ENCODE peak calls at places on chromosomes 1 and 21, in four cellular contexts. N is midbrain, F is AG09309, C is GM20000. P is an unnamed sample.
A peak's percentile ranks its signal among the peaks of the same experiment; 100 is the strongest.

GRCh38 chr1:239795289-239795688 is 296.4 kb upstream of the FMN2 start:
- DNase-seq in N (no peak), F (no peak), C (no peak), P (no peak)

GRCh38 chr1:36781098-36781497 is 253.2 kb downstream of the GRIK3 start:
- DNase-seq in N (no peak), F (no peak), C (no peak), P (no peak)

GRCh38 chr1:236853916-236854601 is 59.0 kb downstream of the MTR start:
- DNase-seq in N (no peak), F (peak; percentile 65), C (no peak), P (peak; percentile 46)

GRCh38 chr1:93938461-93939145 is 29.4 kb upstream of the GCLM start:
- DNase-seq in N (no peak), F (no peak), C (no peak), P (no peak)

GRCh38 chr1:154996966-154997701 is 3.7 kb downstream of the LENEP start:
- DNase-seq in N (no peak), F (no peak), C (no peak), P (no peak)

GRCh38 chr1:119326251-119326650 is 42.3 kb upstream of the HAO2 start:
- DNase-seq in N (no peak), F (no peak), C (no peak), P (no peak)

GRCh38 chr1:7295946-7296345 is 475.1 kb upstream of the VAMP3 start:
- DNase-seq in N (no peak), F (no peak), C (no peak), P (no peak)

GRCh38 chr1:180352021-180352420 is 122.0 kb downstream of the LHX4 start:
- DNase-seq in N (no peak), F (no peak), C (no peak), P (no peak)

GRCh38 chr1:182301467-182302198 is 90.0 kb downstream of the GLUL start:
- DNase-seq in N (peak; percentile 79), F (peak; percentile 31), C (no peak), P (no peak)

GRCh38 chr1:91024501-91025119 is 2.8 kb upstream of the ZNF644 start:
- DNase-seq in N (no peak), F (no peak), C (no peak), P (no peak)

GRCh38 chr21:43211085-43212071 is 42.6 kb downstream of the CRYAA start:
- DNase-seq in N (no peak), F (no peak), C (no peak), P (no peak)

GRCh38 chr1:205147191-205147590 is 25.4 kb upstream of the RBBP5 start:
- DNase-seq in N (no peak), F (peak; percentile 57), C (no peak), P (peak; percentile 56)

GRCh38 chr1:77039739-77040138 is 172.5 kb downstream of the ST6GALNAC5 start:
- DNase-seq in N (no peak), F (peak; percentile 93), C (no peak), P (peak; percentile 92)

GRCh38 chr1:41333146-41333784 is 28.0 kb upstream of the FOXO6 start:
- DNase-seq in N (no peak), F (no peak), C (no peak), P (no peak)

GRCh38 chr1:62110198-62110817 is 84.3 kb upstream of the L1TD1 start:
- DNase-seq in N (no peak), F (no peak), C (no peak), P (no peak)

GRCh38 chr1:176364231-176364905 is 98.6 kb upstream of the PAPPA2 start:
- DNase-seq in N (no peak), F (no peak), C (no peak), P (no peak)

GRCh38 chr1:93605812-93606512 is 75.7 kb downstream of the BCAR3 start:
- DNase-seq in N (no peak), F (peak; percentile 87), C (no peak), P (no peak)

GRCh38 chr1:112706505-112707216 is at the start of gene RHOC:
- DNase-seq in N (peak; percentile 74), F (no peak), C (peak; percentile 95), P (no peak)

GRCh38 chr21:26826801-26827200 is 18.4 kb downstream of the ADAMTS1 start:
- DNase-seq in N (no peak), F (no peak), C (no peak), P (no peak)

GRCh38 chr1:38004284-38005101 is 821 bp downstream of the FHL3 start:
- DNase-seq in N (no peak), F (no peak), C (no peak), P (no peak)

GRCh38 chr1:58802640-58803476 is 19.0 kb upstream of the JUN start:
- DNase-seq in N (no peak), F (no peak), C (no peak), P (no peak)

GRCh38 chr1:52348704-52349301 is 17.2 kb downstream of the CC2D1B start:
- DNase-seq in N (peak; percentile 49), F (no peak), C (no peak), P (no peak)

GRCh38 chr1:44839561-44839960 is 3.5 kb downstream of the PTCH2 start:
- DNase-seq in N (no peak), F (no peak), C (no peak), P (no peak)

GRCh38 chr1:34407140-34407539 is 230.4 kb downstream of the C1orf94 start:
- DNase-seq in N (no peak), F (peak; percentile 45), C (no peak), P (peak; percentile 17)

GRCh38 chr1:107531065-107531908 is 390.4 kb downstream of the NTNG1 start:
- DNase-seq in N (no peak), F (no peak), C (no peak), P (no peak)

GRCh38 chr21:26761174-26761915 is 83.9 kb downstream of the ADAMTS1 start:
- DNase-seq in N (no peak), F (no peak), C (no peak), P (no peak)

GRCh38 chr1:96374076-96374762 is 347.4 kb upstream of the PTBP2 start:
- DNase-seq in N (no peak), F (no peak), C (no peak), P (no peak)

GRCh38 chr1:160407819-160408801 is 7.7 kb downstream of the VANGL2 start:
- DNase-seq in N (no peak), F (no peak), C (no peak), P (no peak)

GRCh38 chr1:201385299-201385891 is 7.9 kb upstream of the TNNT2 start:
- DNase-seq in N (peak; percentile 14), F (no peak), C (peak; percentile 83), P (no peak)

GRCh38 chr1:115332813-115333608 is 5.0 kb downstream of the NGF start:
- DNase-seq in N (no peak), F (peak; percentile 91), C (no peak), P (peak; percentile 62)

GRCh38 chr1:29390491-29391361 is 154.4 kb downstream of the PTPRU start:
- DNase-seq in N (no peak), F (no peak), C (no peak), P (no peak)